ENCODE peak calls at places on chromosomes 16 and 17, in ten cellular contexts. W, R, D, C, H, K, I, A, U and E are unnamed samples.

GRCh38 chr17:2995362-2995761 is 68.0 kb downstream of the OR1D5 start:
- DNase-seq in W (no peak), R (no peak), D (no peak), C (no peak), H (no peak), K (no peak), I (no peak), A (no peak), U (no peak), E (no peak)

GRCh38 chr16:83214671-83215070 is 587.9 kb downstream of the CDH13 start:
- DNase-seq in W (no peak), R (no peak), D (no peak), C (no peak), H (no peak), K (no peak), I (no peak), A (no peak), U (no peak), E (no peak)

GRCh38 chr16:57540387-57540786 is 2.1 kb upstream of the ADGRG5 start:
- DNase-seq in W (no peak), R (no peak), D (no peak), C (no peak), H (no peak), K (no peak), I (no peak), A (no peak), U (no peak), E (peak; percentile 29)

GRCh38 chr16:75927824-75928223 is 201.5 kb upstream of the CPHXL start:
- DNase-seq in W (no peak), R (no peak), D (no peak), C (no peak), H (no peak), K (no peak), I (no peak), A (no peak), U (no peak), E (no peak)

GRCh38 chr17:3551189-3551588 is 6.4 kb downstream of the TRPV3 start:
- DNase-seq in W (no peak), R (no peak), D (peak; percentile 87), C (no peak), H (no peak), K (no peak), I (no peak), A (no peak), U (no peak), E (no peak)

GRCh38 chr17:35373984-35374765 is 754 bp upstream of the SLFN11 start:
- DNase-seq in W (peak; percentile 41), R (peak; percentile 42), D (peak; percentile 17), C (peak; percentile 34), H (peak; percentile 22), K (no peak), I (peak; percentile 46), A (peak; percentile 79), U (peak; percentile 36), E (peak; percentile 69)

GRCh38 chr17:37742114-37742761 is 2.6 kb downstream of the HNF1B start:
- DNase-seq in W (no peak), R (no peak), D (peak; percentile 36), C (peak; percentile 16), H (no peak), K (peak; percentile 36), I (peak; percentile 33), A (no peak), U (peak; percentile 13), E (no peak)

GRCh38 chr17:68972119-68972704 is 17.0 kb upstream of the ABCA8 start:
- DNase-seq in W (peak; percentile 21), R (no peak), D (no peak), C (peak; percentile 62), H (no peak), K (peak; percentile 12), I (no peak), A (no peak), U (no peak), E (no peak)

GRCh38 chr17:31741371-31741770 is 117.7 kb downstream of the COPRS start:
- DNase-seq in W (no peak), R (no peak), D (no peak), C (no peak), H (no peak), K (no peak), I (no peak), A (no peak), U (no peak), E (no peak)